ENCODE peak calls at places on chromosomes 13 and 19, in seven cellular contexts. E is neural progenitor cell, R is IMR-90, P is PC-3, L is GM23248, T is Karpas-422, X is neuronal stem cell. Y is an unnamed sample. For H3K4me1, the result is how much of the 10 kb centered on the place peaks cover.

GRCh38 chr13:35995136-35995535 is 136.0 kb downstream of the DCLK1 start:
- DNase-seq in T (no peak), X (no peak), L (peak), P (no peak), E (no peak), R (no peak), Y (no peak)

GRCh38 chr19:54644056-54644455 is 13.8 kb downstream of the LILRB1 start:
- DNase-seq in T (no peak), R (no peak), E (no peak), P (no peak), L (no peak), X (no peak), Y (no peak)

GRCh38 chr13:50276550-50276949 is 261.3 kb downstream of the KCNRG start:
- DNase-seq in T (no peak), X (no peak), E (no peak), P (no peak), R (no peak), L (no peak), Y (no peak)

GRCh38 chr19:19459707-19460251 is 54.3 kb downstream of the GATAD2A start:
- DNase-seq in P (peak), L (peak), X (no peak), R (peak), E (no peak), T (peak), Y (peak)

GRCh38 chr19:13160557-13160956 is 10.3 kb downstream of the IER2 start:
- DNase-seq in R (peak), L (peak), T (no peak), X (no peak), E (no peak), P (peak), Y (no peak)

GRCh38 chr13:50107205-50107604 is 92.0 kb downstream of the KCNRG start:
- DNase-seq in E (no peak), T (no peak), P (no peak), X (no peak), R (peak), L (no peak), Y (no peak)

GRCh38 chr13:77832339-77833100 is 86.1 kb downstream of the EDNRB start:
- DNase-seq in P (no peak), X (no peak), L (peak), T (no peak), R (peak), E (peak), Y (no peak)

GRCh38 chr19:45322311-45322710 is 364 bp downstream of the CKM start:
- DNase-seq in L (no peak), E (peak), T (no peak), R (no peak), X (no peak), P (no peak), Y (no peak)

GRCh38 chr19:2888739-2889224 is 11.9 kb upstream of the ZNF57 start:
- DNase-seq in X (no peak), L (peak), T (no peak), E (no peak), P (no peak), R (no peak), Y (peak)

GRCh38 chr19:1321539-1321938 is 35.9 kb downstream of the EFNA2 start:
- DNase-seq in L (no peak), X (no peak), E (no peak), P (no peak), R (no peak), T (no peak), Y (no peak)

GRCh38 chr19:31286491-31286890 is 62.7 kb downstream of the TSHZ3 start:
- DNase-seq in R (no peak), L (peak), E (no peak), T (no peak), X (no peak), P (no peak), Y (no peak)

GRCh38 chr13:106372199-106373160 is 163.0 kb downstream of the EFNB2 start:
- DNase-seq in P (no peak), E (no peak), R (peak), L (peak), T (no peak), X (no peak), Y (peak)

GRCh38 chr19:19457691-19458090 is 52.2 kb downstream of the GATAD2A start:
- DNase-seq in P (no peak), R (no peak), T (no peak), E (no peak), X (no peak), L (no peak), Y (no peak)

GRCh38 chr13:99990045-99990977 is 8.7 kb downstream of the ZIC2 start:
- DNase-seq in E (peak), X (peak), T (no peak), R (no peak), L (no peak), P (no peak), Y (no peak)

GRCh38 chr13:69904784-69905183 is 202.8 kb upstream of the ATXN8OS start:
- DNase-seq in P (no peak), E (no peak), L (no peak), R (no peak), X (no peak), T (no peak), Y (no peak)

GRCh38 chr19:38004505-38005223 is 97.7 kb downstream of the SIPA1L3 start:
- DNase-seq in X (peak), T (peak), E (peak), L (peak), R (peak), P (peak), Y (peak)

GRCh38 chr13:42215578-42216421 is 56.2 kb upstream of the AKAP11 start:
- DNase-seq in X (peak), T (peak), P (peak), L (peak), E (peak), R (peak), Y (peak)

GRCh38 chr19:9943744-9944143 is 7.4 kb upstream of the OLFM2 start:
- DNase-seq in P (no peak), T (no peak), L (no peak), R (no peak), X (no peak), E (no peak), Y (no peak)

GRCh38 chr19:6161271-6161850 is 25.9 kb downstream of the ACSBG2 start:
- DNase-seq in X (no peak), L (peak), T (peak), R (no peak), E (peak), P (peak), Y (peak)

GRCh38 chr19:33203529-33203928 is 9.4 kb downstream of the LRP3 start:
- DNase-seq in P (no peak), R (no peak), T (no peak), L (no peak), X (no peak), E (no peak), Y (no peak)

GRCh38 chr19:37979547-37980082 is 72.6 kb downstream of the SIPA1L3 start:
- DNase-seq in R (no peak), X (no peak), E (no peak), T (no peak), P (no peak), L (no peak), Y (peak)

GRCh38 chr13:43664700-43665191 is 122.0 kb downstream of the ENOX1 start:
- DNase-seq in R (peak), E (peak), L (peak), T (no peak), X (no peak), P (peak), Y (no peak)

GRCh38 chr13:46295531-46296464 is 84.1 kb downstream of the LRRC63 start:
- DNase-seq in E (no peak), X (no peak), P (peak), T (peak), R (peak), L (peak), Y (peak)

GRCh38 chr13:93226623-93227279 is at the start of gene GPC6:
- DNase-seq in E (peak), T (no peak), L (peak), P (peak), R (peak), X (peak), Y (no peak)

GRCh38 chr13:89925107-89925506 is 1422.4 kb upstream of the MIR17HG start:
- DNase-seq in R (peak), P (peak), L (peak), T (peak), E (peak), X (peak), Y (no peak)

GRCh38 chr19:42108527-42109389 is 23.5 kb downstream of the POU2F2 start:
- DNase-seq in E (peak), T (peak), X (peak), P (peak), L (peak), R (peak), Y (peak)
- H3K4me1 ChIP-seq in E (under half), T (half or more), X (under half), P (under half), L (under half), R (under half), Y (half or more)

DNA sequence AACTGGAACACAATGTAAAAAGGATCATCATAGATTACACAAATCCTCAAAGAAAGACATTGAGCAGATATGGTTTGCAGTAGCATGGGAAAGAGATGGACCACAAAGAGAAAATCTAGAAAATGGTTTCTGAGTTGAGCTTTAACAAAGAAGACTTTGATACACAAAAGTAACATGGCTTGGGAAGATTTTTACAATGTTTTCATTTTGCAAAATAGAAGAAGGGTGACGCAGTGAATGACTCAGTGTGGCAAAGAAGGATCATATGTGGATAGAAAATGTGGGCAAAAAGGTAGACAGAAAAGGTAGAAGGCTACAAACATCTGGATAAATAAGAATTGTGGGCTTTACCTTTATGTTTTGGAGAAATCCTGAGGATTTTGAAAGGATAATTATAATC is 1220.5 kb downstream of the PCDH17 start:
- DNase-seq in X (no peak), T (no peak), L (no peak), P (peak), E (no peak), R (no peak), Y (no peak)
- H2AFZ ChIP-seq in X (no peak), T (no peak), L (no peak), P (no peak), E (no peak), R (no peak), Y (no peak)

DNA sequence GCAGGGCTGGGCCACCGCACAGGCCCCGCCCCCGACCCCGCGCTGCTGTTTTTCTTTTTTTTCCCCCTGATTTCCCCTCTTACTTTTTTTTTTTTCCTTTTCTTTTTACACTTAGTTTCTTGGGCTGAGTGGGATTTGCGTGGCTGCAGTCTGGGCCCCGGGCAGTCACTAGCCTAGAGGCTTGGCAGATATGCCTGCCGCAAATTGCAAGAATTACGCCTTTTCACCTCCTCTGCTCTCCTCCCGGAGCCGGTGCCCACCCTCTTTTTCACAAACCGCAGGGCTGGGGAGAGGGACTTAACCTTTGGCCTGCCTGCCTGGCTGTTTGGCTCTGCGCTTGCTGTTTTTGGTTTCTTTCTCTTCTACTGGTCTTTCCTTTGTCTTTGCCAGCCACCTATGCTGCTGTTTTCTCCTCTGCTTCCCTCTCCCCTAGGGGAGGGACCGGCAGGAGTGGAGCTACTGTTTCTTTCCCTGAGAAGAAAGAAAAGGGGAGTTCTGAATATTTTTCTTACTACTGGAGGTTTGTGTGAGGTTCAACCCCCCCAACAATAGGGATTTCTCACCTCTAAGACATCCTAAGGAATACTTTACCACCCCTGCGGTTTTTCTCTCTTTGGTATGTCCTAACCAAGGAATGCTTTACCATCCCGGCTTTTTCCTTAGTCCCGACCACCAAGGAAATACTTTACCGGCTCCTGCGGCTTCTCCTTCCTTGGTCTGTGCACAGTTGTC is 11.0 kb downstream of the ZNF552 start:
- DNase-seq in T (no peak), P (peak), R (peak), X (peak), L (peak), E (peak), Y (no peak)
- H3K4me1 ChIP-seq in T (under half), P (under half), R (under half), X (under half), L (under half), E (half or more), Y (under half)

GRCh38 chr13:102440259-102440936 is 38.5 kb upstream of the FGF14 start:
- DNase-seq in T (no peak), X (no peak), L (no peak), R (no peak), E (no peak), P (no peak), Y (peak)
- H2AFZ ChIP-seq in T (no peak), X (peak), L (no peak), R (no peak), E (no peak), P (no peak), Y (peak)

DNA sequence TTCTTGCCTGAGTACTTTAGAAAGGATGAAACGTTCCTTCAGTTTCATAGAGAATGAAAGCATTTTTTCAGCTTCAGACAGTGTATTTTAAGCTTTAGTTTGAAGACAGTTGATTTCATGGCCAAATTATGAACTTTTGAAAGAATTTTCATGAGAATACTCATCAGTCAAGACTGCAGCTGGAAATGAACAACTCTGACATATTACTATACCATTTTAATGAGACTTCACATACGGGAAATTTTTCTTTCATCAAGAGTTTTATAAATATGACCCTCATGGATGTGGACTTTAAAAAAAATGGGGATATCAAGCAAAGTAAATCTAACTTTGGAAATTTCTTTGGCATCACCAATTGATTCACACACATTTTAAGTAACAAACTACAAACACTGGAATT is 6.4 kb downstream of the LATS2 start:
- DNase-seq in T (no peak), X (no peak), E (no peak), P (no peak), L (peak), R (no peak), Y (no peak)
- H3K4me1 ChIP-seq in T (under half), X (under half), E (under half), P (under half), L (half or more), R (under half), Y (under half)